ENCODE peak calls at places on chromosomes 11 and 22, in nine cellular contexts. T, V, G, P, L, R, J, K and F are unnamed samples.

GRCh38 chr22:19873138-19873959 is 18.7 kb upstream of the GNB1L start:
- DNase-seq in T (peak), V (no peak), G (no peak), P (no peak), L (peak), R (no peak), J (peak), K (no peak), F (no peak)

GRCh38 chr11:12706531-12707499 is 32.6 kb downstream of the TEAD1 start:
- DNase-seq in T (peak), V (no peak), G (peak), P (no peak), L (no peak), R (no peak), J (no peak), K (no peak), F (peak)

GRCh38 chr22:16965083-16965482 is 42.9 kb downstream of the GAB4 start:
- DNase-seq in T (no peak), V (no peak), G (no peak), P (no peak), L (no peak), R (no peak), J (no peak), K (no peak), F (no peak)

GRCh38 chr22:46088541-46089311 is 61.6 kb upstream of the PPARA start:
- DNase-seq in T (peak), V (peak), G (no peak), P (no peak), L (no peak), R (no peak), J (peak), K (no peak), F (no peak)

GRCh38 chr11:13875643-13876042 is 86.9 kb upstream of the SPON1 start:
- DNase-seq in T (no peak), V (no peak), G (no peak), P (no peak), L (no peak), R (no peak), J (no peak), K (no peak), F (no peak)

GRCh38 chr11:134565343-134565891 is 153.4 kb upstream of the B3GAT1 start:
- DNase-seq in T (no peak), V (no peak), G (no peak), P (no peak), L (no peak), R (no peak), J (peak), K (no peak), F (no peak)

GRCh38 chr11:8352852-8353505 is 89.3 kb upstream of the LMO1 start:
- DNase-seq in T (no peak), V (no peak), G (no peak), P (no peak), L (no peak), R (no peak), J (no peak), K (no peak), F (no peak)

GRCh38 chr11:34621876-34622275 is 983 bp downstream of the EHF start:
- DNase-seq in T (no peak), V (no peak), G (no peak), P (no peak), L (no peak), R (no peak), J (no peak), K (no peak), F (no peak)

GRCh38 chr22:35733742-35734516 is 16.3 kb downstream of the APOL5 start:
- DNase-seq in T (no peak), V (no peak), G (no peak), P (no peak), L (no peak), R (no peak), J (no peak), K (no peak), F (no peak)

GRCh38 chr11:23404225-23405160 is 544.2 kb upstream of the CCDC179 start:
- DNase-seq in T (no peak), V (no peak), G (no peak), P (no peak), L (no peak), R (no peak), J (no peak), K (no peak), F (no peak)

GRCh38 chr11:36364551-36364950 is 68.5 kb downstream of the PRR5L start:
- DNase-seq in T (no peak), V (no peak), G (no peak), P (no peak), L (no peak), R (no peak), J (no peak), K (no peak), F (no peak)